ENCODE peak calls at places on chromosomes 3 and 15, in nine cellular contexts. One of them, this sample, is unnamed.

GRCh38 chr3:125028657-125029056 is 27.1 kb downstream of the HEG1 start:
- DNase-seq in mesothelial cell of epicardium: no peak
- DNase-seq in WERI-Rb-1: no peak
- DNase-seq in upper lobe of left lung: no peak
- DNase-seq in activated CD8-positive, alpha-beta T cell treated with anti-CD3 and anti-CD28 coated beads for 36 hours: no peak
- DNase-seq in fibroblast of lung: no peak
- DNase-seq in endothelial cell: no peak
- DNase-seq in choroid plexus epithelial cell: no peak
- DNase-seq in spleen: no peak
- DNase-seq in this sample: no peak

GRCh38 chr15:26051771-26052685 is 188.9 kb upstream of the ATP10A start:
- DNase-seq in mesothelial cell of epicardium: no peak
- DNase-seq in WERI-Rb-1: peak
- DNase-seq in upper lobe of left lung: no peak
- DNase-seq in activated CD8-positive, alpha-beta T cell treated with anti-CD3 and anti-CD28 coated beads for 36 hours: no peak
- DNase-seq in fibroblast of lung: peak
- DNase-seq in endothelial cell: no peak
- DNase-seq in choroid plexus epithelial cell: peak
- DNase-seq in spleen: no peak
- DNase-seq in this sample: no peak

GRCh38 chr3:108673988-108674661 is 83.1 kb downstream of the RETNLB start:
- DNase-seq in mesothelial cell of epicardium: no peak
- DNase-seq in WERI-Rb-1: no peak
- DNase-seq in upper lobe of left lung: no peak
- DNase-seq in activated CD8-positive, alpha-beta T cell treated with anti-CD3 and anti-CD28 coated beads for 36 hours: no peak
- DNase-seq in fibroblast of lung: no peak
- DNase-seq in endothelial cell: no peak
- DNase-seq in choroid plexus epithelial cell: no peak
- DNase-seq in spleen: no peak
- DNase-seq in this sample: no peak

GRCh38 chr3:111434941-111435622 is 106.9 kb upstream of the CD96 start:
- DNase-seq in mesothelial cell of epicardium: no peak
- DNase-seq in WERI-Rb-1: no peak
- DNase-seq in upper lobe of left lung: no peak
- DNase-seq in activated CD8-positive, alpha-beta T cell treated with anti-CD3 and anti-CD28 coated beads for 36 hours: no peak
- DNase-seq in fibroblast of lung: no peak
- DNase-seq in endothelial cell: no peak
- DNase-seq in choroid plexus epithelial cell: no peak
- DNase-seq in spleen: no peak
- DNase-seq in this sample: no peak

GRCh38 chr3:62201438-62202035 is 171.8 kb downstream of the FEZF2 start:
- DNase-seq in mesothelial cell of epicardium: no peak
- DNase-seq in WERI-Rb-1: no peak
- DNase-seq in upper lobe of left lung: no peak
- DNase-seq in activated CD8-positive, alpha-beta T cell treated with anti-CD3 and anti-CD28 coated beads for 36 hours: no peak
- DNase-seq in fibroblast of lung: peak
- DNase-seq in endothelial cell: peak
- DNase-seq in choroid plexus epithelial cell: peak
- DNase-seq in spleen: no peak
- DNase-seq in this sample: peak

GRCh38 chr3:159818399-159818798 is 170.2 kb upstream of the IL12A start:
- DNase-seq in mesothelial cell of epicardium: no peak
- DNase-seq in WERI-Rb-1: peak
- DNase-seq in upper lobe of left lung: no peak
- DNase-seq in activated CD8-positive, alpha-beta T cell treated with anti-CD3 and anti-CD28 coated beads for 36 hours: no peak
- DNase-seq in fibroblast of lung: no peak
- DNase-seq in endothelial cell: peak
- DNase-seq in choroid plexus epithelial cell: no peak
- DNase-seq in spleen: peak
- DNase-seq in this sample: no peak

GRCh38 chr15:25427861-25428260 is 11.0 kb downstream of the UBE3A start:
- DNase-seq in mesothelial cell of epicardium: no peak
- DNase-seq in WERI-Rb-1: no peak
- DNase-seq in upper lobe of left lung: no peak
- DNase-seq in activated CD8-positive, alpha-beta T cell treated with anti-CD3 and anti-CD28 coated beads for 36 hours: no peak
- DNase-seq in fibroblast of lung: no peak
- DNase-seq in endothelial cell: no peak
- DNase-seq in choroid plexus epithelial cell: no peak
- DNase-seq in spleen: no peak
- DNase-seq in this sample: no peak

GRCh38 chr3:56938545-56938944 is 121.9 kb upstream of the SPATA12 start:
- DNase-seq in mesothelial cell of epicardium: no peak
- DNase-seq in WERI-Rb-1: no peak
- DNase-seq in upper lobe of left lung: no peak
- DNase-seq in activated CD8-positive, alpha-beta T cell treated with anti-CD3 and anti-CD28 coated beads for 36 hours: no peak
- DNase-seq in fibroblast of lung: no peak
- DNase-seq in endothelial cell: no peak
- DNase-seq in choroid plexus epithelial cell: no peak
- DNase-seq in spleen: no peak
- DNase-seq in this sample: no peak

GRCh38 chr3:154473769-154474168 is 43.8 kb upstream of the GPR149 start:
- DNase-seq in mesothelial cell of epicardium: no peak
- DNase-seq in WERI-Rb-1: no peak
- DNase-seq in upper lobe of left lung: no peak
- DNase-seq in activated CD8-positive, alpha-beta T cell treated with anti-CD3 and anti-CD28 coated beads for 36 hours: no peak
- DNase-seq in fibroblast of lung: no peak
- DNase-seq in endothelial cell: no peak
- DNase-seq in choroid plexus epithelial cell: no peak
- DNase-seq in spleen: no peak
- DNase-seq in this sample: no peak

GRCh38 chr3:104992618-104993017 is 374.1 kb upstream of the ALCAM start:
- DNase-seq in mesothelial cell of epicardium: no peak
- DNase-seq in WERI-Rb-1: peak
- DNase-seq in upper lobe of left lung: no peak
- DNase-seq in activated CD8-positive, alpha-beta T cell treated with anti-CD3 and anti-CD28 coated beads for 36 hours: no peak
- DNase-seq in fibroblast of lung: no peak
- DNase-seq in endothelial cell: no peak
- DNase-seq in choroid plexus epithelial cell: no peak
- DNase-seq in spleen: no peak
- DNase-seq in this sample: no peak

GRCh38 chr3:72347819-72348319 is 500.4 kb downstream of the SHQ1 start:
- DNase-seq in mesothelial cell of epicardium: no peak
- DNase-seq in WERI-Rb-1: no peak
- DNase-seq in upper lobe of left lung: peak
- DNase-seq in activated CD8-positive, alpha-beta T cell treated with anti-CD3 and anti-CD28 coated beads for 36 hours: peak
- DNase-seq in fibroblast of lung: peak
- DNase-seq in endothelial cell: no peak
- DNase-seq in choroid plexus epithelial cell: peak
- DNase-seq in spleen: peak
- DNase-seq in this sample: no peak

GRCh38 chr3:11379824-11380281 is 107.7 kb downstream of the ATG7 start:
- DNase-seq in mesothelial cell of epicardium: no peak
- DNase-seq in WERI-Rb-1: no peak
- DNase-seq in upper lobe of left lung: no peak
- DNase-seq in activated CD8-positive, alpha-beta T cell treated with anti-CD3 and anti-CD28 coated beads for 36 hours: no peak
- DNase-seq in fibroblast of lung: peak
- DNase-seq in endothelial cell: no peak
- DNase-seq in choroid plexus epithelial cell: peak
- DNase-seq in spleen: no peak
- DNase-seq in this sample: no peak

GRCh38 chr3:184567924-184568590 is 6.5 kb downstream of the EPHB3 start:
- DNase-seq in mesothelial cell of epicardium: peak
- DNase-seq in WERI-Rb-1: no peak
- DNase-seq in upper lobe of left lung: no peak
- DNase-seq in activated CD8-positive, alpha-beta T cell treated with anti-CD3 and anti-CD28 coated beads for 36 hours: no peak
- DNase-seq in fibroblast of lung: no peak
- DNase-seq in endothelial cell: no peak
- DNase-seq in choroid plexus epithelial cell: no peak
- DNase-seq in spleen: no peak
- DNase-seq in this sample: no peak

GRCh38 chr3:11690863-11691833 is 47.4 kb upstream of the VGLL4 start:
- DNase-seq in mesothelial cell of epicardium: no peak
- DNase-seq in WERI-Rb-1: no peak
- DNase-seq in upper lobe of left lung: no peak
- DNase-seq in activated CD8-positive, alpha-beta T cell treated with anti-CD3 and anti-CD28 coated beads for 36 hours: no peak
- DNase-seq in fibroblast of lung: peak
- DNase-seq in endothelial cell: no peak
- DNase-seq in choroid plexus epithelial cell: peak
- DNase-seq in spleen: no peak
- DNase-seq in this sample: no peak

GRCh38 chr3:128555098-128555825 is 62.3 kb upstream of the GATA2 start:
- DNase-seq in mesothelial cell of epicardium: no peak
- DNase-seq in WERI-Rb-1: no peak
- DNase-seq in upper lobe of left lung: peak
- DNase-seq in activated CD8-positive, alpha-beta T cell treated with anti-CD3 and anti-CD28 coated beads for 36 hours: no peak
- DNase-seq in fibroblast of lung: no peak
- DNase-seq in endothelial cell: no peak
- DNase-seq in choroid plexus epithelial cell: no peak
- DNase-seq in spleen: peak
- DNase-seq in this sample: no peak

GRCh38 chr15:33218071-33218491 is 23.6 kb upstream of the FMN1 start:
- DNase-seq in mesothelial cell of epicardium: no peak
- DNase-seq in WERI-Rb-1: no peak
- DNase-seq in upper lobe of left lung: no peak
- DNase-seq in activated CD8-positive, alpha-beta T cell treated with anti-CD3 and anti-CD28 coated beads for 36 hours: no peak
- DNase-seq in fibroblast of lung: no peak
- DNase-seq in endothelial cell: no peak
- DNase-seq in choroid plexus epithelial cell: peak
- DNase-seq in spleen: no peak
- DNase-seq in this sample: no peak

GRCh38 chr15:33211409-33211808 is 16.9 kb upstream of the FMN1 start:
- DNase-seq in mesothelial cell of epicardium: no peak
- DNase-seq in WERI-Rb-1: peak
- DNase-seq in upper lobe of left lung: no peak
- DNase-seq in activated CD8-positive, alpha-beta T cell treated with anti-CD3 and anti-CD28 coated beads for 36 hours: no peak
- DNase-seq in fibroblast of lung: peak
- DNase-seq in endothelial cell: no peak
- DNase-seq in choroid plexus epithelial cell: peak
- DNase-seq in spleen: no peak
- DNase-seq in this sample: no peak

DNA sequence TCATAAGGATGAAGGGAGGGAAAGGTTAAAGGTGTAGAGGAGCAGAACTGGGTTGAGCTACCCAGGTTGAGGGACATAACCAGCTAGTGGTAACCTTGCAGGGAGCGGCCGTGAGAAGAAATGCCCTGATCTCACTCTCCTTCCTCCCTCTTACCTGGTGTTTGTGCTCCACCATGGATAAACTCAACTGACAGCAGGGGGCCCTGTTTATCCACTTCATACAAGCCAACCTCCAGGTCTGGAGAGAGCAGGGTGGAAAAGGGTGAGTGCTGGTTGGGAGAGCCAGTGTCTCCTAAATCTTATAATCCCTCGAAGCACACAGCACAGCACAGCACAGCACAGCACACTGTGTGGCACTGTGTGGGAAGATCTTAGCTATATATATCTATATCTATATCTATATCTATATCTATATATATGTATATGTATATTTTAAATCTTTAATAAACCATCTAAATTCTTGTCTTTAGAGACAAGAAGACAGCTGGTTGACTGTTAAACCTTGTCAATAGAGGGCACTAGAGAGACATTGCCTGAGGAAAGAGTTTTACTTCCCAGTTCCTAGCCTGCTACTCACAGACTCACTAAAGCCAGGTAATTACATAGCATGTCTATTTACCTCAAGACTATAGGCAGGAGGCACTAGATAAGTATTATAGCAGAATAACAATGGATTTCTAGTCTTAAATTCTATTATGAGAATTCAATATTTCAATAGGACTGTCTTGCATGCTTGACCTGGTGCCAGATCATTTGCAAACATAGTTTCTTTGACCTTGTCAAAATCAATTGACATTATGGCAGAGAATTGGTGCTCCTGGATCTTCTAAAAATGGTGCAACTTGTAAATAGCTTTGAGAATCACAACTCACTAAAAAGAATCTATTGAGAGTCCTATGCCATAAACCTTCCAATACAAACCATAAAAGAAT is 21.7 kb upstream of the FMN1 start:
- DNase-seq in mesothelial cell of epicardium: no peak
- DNase-seq in WERI-Rb-1: peak
- DNase-seq in upper lobe of left lung: no peak
- DNase-seq in activated CD8-positive, alpha-beta T cell treated with anti-CD3 and anti-CD28 coated beads for 36 hours: no peak
- DNase-seq in fibroblast of lung: peak
- DNase-seq in endothelial cell: no peak
- DNase-seq in choroid plexus epithelial cell: peak
- DNase-seq in spleen: no peak
- DNase-seq in this sample: peak
- TF ChIP-seq CTCF in mesothelial cell of epicardium: no peak
- TF ChIP-seq CTCF in WERI-Rb-1: peak
- TF ChIP-seq CTCF in upper lobe of left lung: no peak
- TF ChIP-seq CTCF in activated CD8-positive, alpha-beta T cell treated with anti-CD3 and anti-CD28 coated beads for 36 hours: peak
- TF ChIP-seq CTCF in fibroblast of lung: peak
- TF ChIP-seq CTCF in endothelial cell: peak
- TF ChIP-seq CTCF in choroid plexus epithelial cell: peak
- TF ChIP-seq CTCF in spleen: no peak
- TF ChIP-seq CTCF in this sample: peak

GRCh38 chr3:19229086-19229485 is 80.8 kb downstream of the KCNH8 start:
- DNase-seq in mesothelial cell of epicardium: no peak
- DNase-seq in WERI-Rb-1: no peak
- DNase-seq in upper lobe of left lung: no peak
- DNase-seq in activated CD8-positive, alpha-beta T cell treated with anti-CD3 and anti-CD28 coated beads for 36 hours: peak
- DNase-seq in fibroblast of lung: no peak
- DNase-seq in endothelial cell: no peak
- DNase-seq in choroid plexus epithelial cell: no peak
- DNase-seq in spleen: no peak
- DNase-seq in this sample: no peak
- TF ChIP-seq CTCF in mesothelial cell of epicardium: no peak
- TF ChIP-seq CTCF in WERI-Rb-1: no peak
- TF ChIP-seq CTCF in upper lobe of left lung: no peak
- TF ChIP-seq CTCF in activated CD8-positive, alpha-beta T cell treated with anti-CD3 and anti-CD28 coated beads for 36 hours: no peak
- TF ChIP-seq CTCF in fibroblast of lung: no peak
- TF ChIP-seq CTCF in endothelial cell: no peak
- TF ChIP-seq CTCF in choroid plexus epithelial cell: no peak
- TF ChIP-seq CTCF in spleen: no peak
- TF ChIP-seq CTCF in this sample: no peak

DNA sequence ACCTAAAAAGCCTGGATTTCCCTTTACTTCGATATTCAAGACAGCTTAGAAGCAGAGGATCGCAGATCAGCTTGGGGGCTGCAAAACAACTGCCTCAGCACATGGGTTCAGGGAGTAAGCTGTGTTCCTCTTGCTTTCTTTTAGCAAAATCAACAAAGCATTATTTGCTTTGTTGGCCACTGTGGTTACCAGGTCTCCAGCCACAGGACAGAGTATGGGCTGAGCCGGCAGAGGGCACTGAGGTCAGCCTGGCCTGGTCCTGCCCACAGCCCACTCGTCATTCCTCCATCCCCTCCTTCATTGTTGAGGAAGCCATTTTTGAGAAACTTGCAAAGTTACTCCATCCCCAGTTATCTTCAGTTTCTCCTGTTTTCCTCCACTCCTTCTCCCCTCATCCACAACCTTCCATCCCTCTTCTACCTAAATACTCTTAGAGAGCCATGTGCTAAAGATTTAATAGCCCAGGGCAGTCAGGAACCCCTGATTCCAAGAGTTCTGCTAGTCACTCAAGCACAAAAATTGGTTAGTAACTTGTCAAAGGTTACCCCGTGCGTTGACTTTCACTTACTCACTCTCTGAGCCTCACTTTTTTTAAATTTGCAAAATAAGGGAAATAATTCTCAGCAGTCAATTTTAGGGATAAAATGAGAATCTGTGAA is 60.0 kb upstream of the HES1 start:
- DNase-seq in mesothelial cell of epicardium: no peak
- DNase-seq in WERI-Rb-1: no peak
- DNase-seq in upper lobe of left lung: peak
- DNase-seq in activated CD8-positive, alpha-beta T cell treated with anti-CD3 and anti-CD28 coated beads for 36 hours: no peak
- DNase-seq in fibroblast of lung: no peak
- DNase-seq in endothelial cell: no peak
- DNase-seq in choroid plexus epithelial cell: peak
- DNase-seq in spleen: no peak
- DNase-seq in this sample: no peak
- TF ChIP-seq CTCF in mesothelial cell of epicardium: no peak
- TF ChIP-seq CTCF in WERI-Rb-1: no peak
- TF ChIP-seq CTCF in upper lobe of left lung: no peak
- TF ChIP-seq CTCF in activated CD8-positive, alpha-beta T cell treated with anti-CD3 and anti-CD28 coated beads for 36 hours: no peak
- TF ChIP-seq CTCF in fibroblast of lung: no peak
- TF ChIP-seq CTCF in endothelial cell: no peak
- TF ChIP-seq CTCF in choroid plexus epithelial cell: no peak
- TF ChIP-seq CTCF in spleen: no peak
- TF ChIP-seq CTCF in this sample: no peak

GRCh38 chr3:53196575-53197407 is 35.8 kb downstream of the PRKCD start:
- DNase-seq in mesothelial cell of epicardium: no peak
- DNase-seq in WERI-Rb-1: peak
- DNase-seq in upper lobe of left lung: peak
- DNase-seq in activated CD8-positive, alpha-beta T cell treated with anti-CD3 and anti-CD28 coated beads for 36 hours: peak
- DNase-seq in fibroblast of lung: peak
- DNase-seq in endothelial cell: no peak
- DNase-seq in choroid plexus epithelial cell: peak
- DNase-seq in spleen: no peak
- DNase-seq in this sample: peak
- TF ChIP-seq CTCF in mesothelial cell of epicardium: no peak
- TF ChIP-seq CTCF in WERI-Rb-1: peak
- TF ChIP-seq CTCF in upper lobe of left lung: no peak
- TF ChIP-seq CTCF in activated CD8-positive, alpha-beta T cell treated with anti-CD3 and anti-CD28 coated beads for 36 hours: no peak
- TF ChIP-seq CTCF in fibroblast of lung: peak
- TF ChIP-seq CTCF in endothelial cell: no peak
- TF ChIP-seq CTCF in choroid plexus epithelial cell: peak
- TF ChIP-seq CTCF in spleen: no peak
- TF ChIP-seq CTCF in this sample: peak

This sample was measured in GM10248.